ENCODE peak calls at places on chromosomes 1 and 21, in six cellular contexts. One of them, this sample, is unnamed.

GRCh38 chr1:998051-998821 is 1.7 kb downstream of the HES4 start:
- DNase-seq in activated naive CD4-positive, alpha-beta T cell: no peak
- DNase-seq in A549: no peak
- DNase-seq in stimulated activated CD4-positive, alpha-beta T cell treated with anti-CD3 and anti-CD28 coated beads, Interleukin-2, amount 100 ng/mL, for 24 hours: no peak
- DNase-seq in NAMALWA: no peak
- DNase-seq in NCI-H187: no peak
- DNase-seq in this sample: peak

GRCh38 chr1:100631015-100631521 is 88.5 kb upstream of the VCAM1 start:
- DNase-seq in activated naive CD4-positive, alpha-beta T cell: no peak
- DNase-seq in A549: no peak
- DNase-seq in stimulated activated CD4-positive, alpha-beta T cell treated with anti-CD3 and anti-CD28 coated beads, Interleukin-2, amount 100 ng/mL, for 24 hours: no peak
- DNase-seq in NAMALWA: no peak
- DNase-seq in NCI-H187: no peak
- DNase-seq in this sample: no peak

GRCh38 chr21:36551731-36552457 is 72.0 kb upstream of the CLDN14 start:
- DNase-seq in activated naive CD4-positive, alpha-beta T cell: no peak
- DNase-seq in A549: no peak
- DNase-seq in stimulated activated CD4-positive, alpha-beta T cell treated with anti-CD3 and anti-CD28 coated beads, Interleukin-2, amount 100 ng/mL, for 24 hours: no peak
- DNase-seq in NAMALWA: no peak
- DNase-seq in NCI-H187: peak
- DNase-seq in this sample: no peak

GRCh38 chr1:211885746-211886522 is 55.4 kb upstream of the LPGAT1 start:
- DNase-seq in activated naive CD4-positive, alpha-beta T cell: no peak
- DNase-seq in A549: peak
- DNase-seq in stimulated activated CD4-positive, alpha-beta T cell treated with anti-CD3 and anti-CD28 coated beads, Interleukin-2, amount 100 ng/mL, for 24 hours: no peak
- DNase-seq in NAMALWA: no peak
- DNase-seq in NCI-H187: no peak
- DNase-seq in this sample: no peak

GRCh38 chr1:45205000-45205909 is 1.1 kb downstream of the ZSWIM5 start:
- DNase-seq in activated naive CD4-positive, alpha-beta T cell: no peak
- DNase-seq in A549: peak
- DNase-seq in stimulated activated CD4-positive, alpha-beta T cell treated with anti-CD3 and anti-CD28 coated beads, Interleukin-2, amount 100 ng/mL, for 24 hours: peak
- DNase-seq in NAMALWA: no peak
- DNase-seq in NCI-H187: peak
- DNase-seq in this sample: peak

GRCh38 chr21:17492415-17493168 is 20.3 kb upstream of the CXADR start:
- DNase-seq in activated naive CD4-positive, alpha-beta T cell: no peak
- DNase-seq in A549: no peak
- DNase-seq in stimulated activated CD4-positive, alpha-beta T cell treated with anti-CD3 and anti-CD28 coated beads, Interleukin-2, amount 100 ng/mL, for 24 hours: no peak
- DNase-seq in NAMALWA: no peak
- DNase-seq in NCI-H187: no peak
- DNase-seq in this sample: no peak

GRCh38 chr1:17755120-17755519 is at the start of gene ACTL8:
- DNase-seq in activated naive CD4-positive, alpha-beta T cell: no peak
- DNase-seq in A549: peak
- DNase-seq in stimulated activated CD4-positive, alpha-beta T cell treated with anti-CD3 and anti-CD28 coated beads, Interleukin-2, amount 100 ng/mL, for 24 hours: peak
- DNase-seq in NAMALWA: peak
- DNase-seq in NCI-H187: no peak
- DNase-seq in this sample: no peak

GRCh38 chr21:40819262-40819661 is 27.7 kb downstream of the DSCAM start:
- DNase-seq in activated naive CD4-positive, alpha-beta T cell: no peak
- DNase-seq in A549: no peak
- DNase-seq in stimulated activated CD4-positive, alpha-beta T cell treated with anti-CD3 and anti-CD28 coated beads, Interleukin-2, amount 100 ng/mL, for 24 hours: no peak
- DNase-seq in NAMALWA: no peak
- DNase-seq in NCI-H187: no peak
- DNase-seq in this sample: no peak

GRCh38 chr1:107138767-107139445 is 1.9 kb upstream of the NTNG1 start:
- DNase-seq in activated naive CD4-positive, alpha-beta T cell: no peak
- DNase-seq in A549: no peak
- DNase-seq in stimulated activated CD4-positive, alpha-beta T cell treated with anti-CD3 and anti-CD28 coated beads, Interleukin-2, amount 100 ng/mL, for 24 hours: no peak
- DNase-seq in NAMALWA: no peak
- DNase-seq in NCI-H187: no peak
- DNase-seq in this sample: no peak

GRCh38 chr1:112466078-112466660 is 42.6 kb upstream of the WNT2B start:
- DNase-seq in activated naive CD4-positive, alpha-beta T cell: peak
- DNase-seq in A549: peak
- DNase-seq in stimulated activated CD4-positive, alpha-beta T cell treated with anti-CD3 and anti-CD28 coated beads, Interleukin-2, amount 100 ng/mL, for 24 hours: peak
- DNase-seq in NAMALWA: peak
- DNase-seq in NCI-H187: peak
- DNase-seq in this sample: peak

GRCh38 chr1:54230507-54231339 is 30.8 kb downstream of the MRPL37 start:
- DNase-seq in activated naive CD4-positive, alpha-beta T cell: no peak
- DNase-seq in A549: no peak
- DNase-seq in stimulated activated CD4-positive, alpha-beta T cell treated with anti-CD3 and anti-CD28 coated beads, Interleukin-2, amount 100 ng/mL, for 24 hours: peak
- DNase-seq in NAMALWA: peak
- DNase-seq in NCI-H187: no peak
- DNase-seq in this sample: no peak

GRCh38 chr1:175072131-175072941 is 4.7 kb downstream of the TNN start:
- DNase-seq in activated naive CD4-positive, alpha-beta T cell: no peak
- DNase-seq in A549: no peak
- DNase-seq in stimulated activated CD4-positive, alpha-beta T cell treated with anti-CD3 and anti-CD28 coated beads, Interleukin-2, amount 100 ng/mL, for 24 hours: peak
- DNase-seq in NAMALWA: no peak
- DNase-seq in NCI-H187: no peak
- DNase-seq in this sample: no peak